ENCODE peak calls at places on chromosomes 6 and 20, in five cellular contexts. One of them, this sample, is unnamed.
A peak's percentile ranks its signal among the peaks of the same experiment; 100 is the strongest.

GRCh38 chr6:149248688-149249369 is 68.7 kb upstream of the TAB2 start:
- DNase-seq in cardiac muscle cell: peak; percentile 33
- DNase-seq in endothelial cell: no peak
- DNase-seq in WTC11: no peak
- DNase-seq in neural crest cell: no peak
- DNase-seq in this sample: no peak

GRCh38 chr20:10611357-10611756 is 62.4 kb downstream of the JAG1 start:
- DNase-seq in cardiac muscle cell: peak; percentile 54
- DNase-seq in endothelial cell: peak; percentile 63
- DNase-seq in WTC11: peak; percentile 78
- DNase-seq in neural crest cell: no peak
- DNase-seq in this sample: peak; percentile 31

GRCh38 chr6:38776515-38776914 is 61.4 kb downstream of the DNAH8 start:
- DNase-seq in cardiac muscle cell: no peak
- DNase-seq in endothelial cell: no peak
- DNase-seq in WTC11: no peak
- DNase-seq in neural crest cell: no peak
- DNase-seq in this sample: no peak

GRCh38 chr6:81487489-81487888 is 265.0 kb downstream of the TENT5A start:
- DNase-seq in cardiac muscle cell: no peak
- DNase-seq in endothelial cell: no peak
- DNase-seq in WTC11: peak; percentile 11
- DNase-seq in neural crest cell: no peak
- DNase-seq in this sample: no peak

GRCh38 chr6:135382182-135382628 is 115.3 kb downstream of the AHI1 start:
- DNase-seq in cardiac muscle cell: no peak
- DNase-seq in endothelial cell: no peak
- DNase-seq in WTC11: no peak
- DNase-seq in neural crest cell: no peak
- DNase-seq in this sample: peak; percentile 48

GRCh38 chr6:61867635-61868034 is 418.4 kb downstream of the KHDRBS2 start:
- DNase-seq in cardiac muscle cell: no peak
- DNase-seq in endothelial cell: no peak
- DNase-seq in WTC11: no peak
- DNase-seq in neural crest cell: no peak
- DNase-seq in this sample: no peak

GRCh38 chr6:38604700-38605099 is 35.0 kb downstream of the BTBD9 start:
- DNase-seq in cardiac muscle cell: no peak
- DNase-seq in endothelial cell: no peak
- DNase-seq in WTC11: no peak
- DNase-seq in neural crest cell: no peak
- DNase-seq in this sample: no peak

GRCh38 chr6:154580397-154581135 is 70.1 kb upstream of the CNKSR3 start:
- DNase-seq in cardiac muscle cell: no peak
- DNase-seq in endothelial cell: no peak
- DNase-seq in WTC11: no peak
- DNase-seq in neural crest cell: no peak
- DNase-seq in this sample: no peak

GRCh38 chr20:55079917-55080316 is 604.5 kb downstream of the DOK5 start:
- DNase-seq in cardiac muscle cell: no peak
- DNase-seq in endothelial cell: no peak
- DNase-seq in WTC11: no peak
- DNase-seq in neural crest cell: no peak
- DNase-seq in this sample: no peak

GRCh38 chr6:165184192-165184979 is 125.0 kb downstream of the C6orf118 start:
- DNase-seq in cardiac muscle cell: no peak
- DNase-seq in endothelial cell: no peak
- DNase-seq in WTC11: no peak
- DNase-seq in neural crest cell: no peak
- DNase-seq in this sample: no peak

GRCh38 chr6:1027795-1028569 is 283.9 kb upstream of the FOXQ1 start:
- DNase-seq in cardiac muscle cell: no peak
- DNase-seq in endothelial cell: no peak
- DNase-seq in WTC11: no peak
- DNase-seq in neural crest cell: no peak
- DNase-seq in this sample: no peak

GRCh38 chr6:1636971-1637871 is 27.5 kb downstream of the FOXC1 start:
- DNase-seq in cardiac muscle cell: no peak
- DNase-seq in endothelial cell: no peak
- DNase-seq in WTC11: no peak
- DNase-seq in neural crest cell: no peak
- DNase-seq in this sample: no peak

GRCh38 chr20:2005359-2005758 is 11.5 kb upstream of the PDYN start:
- DNase-seq in cardiac muscle cell: no peak
- DNase-seq in endothelial cell: no peak
- DNase-seq in WTC11: no peak
- DNase-seq in neural crest cell: no peak
- DNase-seq in this sample: no peak

GRCh38 chr20:10790013-10790412 is 116.2 kb upstream of the JAG1 start:
- DNase-seq in cardiac muscle cell: no peak
- DNase-seq in endothelial cell: no peak
- DNase-seq in WTC11: no peak
- DNase-seq in neural crest cell: no peak
- DNase-seq in this sample: no peak

GRCh38 chr6:129235167-129236072 is 352.5 kb downstream of the LAMA2 start:
- DNase-seq in cardiac muscle cell: no peak
- DNase-seq in endothelial cell: no peak
- DNase-seq in WTC11: no peak
- DNase-seq in neural crest cell: no peak
- DNase-seq in this sample: no peak

GRCh38 chr6:2876210-2877056 is 26.7 kb downstream of the SERPINB9 start:
- DNase-seq in cardiac muscle cell: peak; percentile 54
- DNase-seq in endothelial cell: peak; percentile 53
- DNase-seq in WTC11: peak; percentile 37
- DNase-seq in neural crest cell: peak; percentile 12
- DNase-seq in this sample: peak; percentile 43

GRCh38 chr6:109612268-109612667 is 78.7 kb downstream of the AK9 start:
- DNase-seq in cardiac muscle cell: peak; percentile 12
- DNase-seq in endothelial cell: no peak
- DNase-seq in WTC11: no peak
- DNase-seq in neural crest cell: no peak
- DNase-seq in this sample: no peak

GRCh38 chr6:133888931-133889556 is at the start of gene TCF21:
- DNase-seq in cardiac muscle cell: no peak
- DNase-seq in endothelial cell: no peak
- DNase-seq in WTC11: peak; percentile 66
- DNase-seq in neural crest cell: no peak
- DNase-seq in this sample: no peak

GRCh38 chr20:44861547-44862006 is 23.9 kb upstream of the YWHAB start:
- DNase-seq in cardiac muscle cell: no peak
- DNase-seq in endothelial cell: no peak
- DNase-seq in WTC11: no peak
- DNase-seq in neural crest cell: no peak
- DNase-seq in this sample: no peak

GRCh38 chr6:53112404-53112803 is 36.2 kb downstream of the GCM1 start:
- DNase-seq in cardiac muscle cell: no peak
- DNase-seq in endothelial cell: no peak
- DNase-seq in WTC11: no peak
- DNase-seq in neural crest cell: no peak
- DNase-seq in this sample: no peak

GRCh38 chr6:168119539-168119938 is 40.5 kb upstream of the FRMD1 start:
- DNase-seq in cardiac muscle cell: no peak
- DNase-seq in endothelial cell: no peak
- DNase-seq in WTC11: no peak
- DNase-seq in neural crest cell: no peak
- DNase-seq in this sample: no peak

GRCh38 chr6:168116975-168117899 is 38.2 kb upstream of the FRMD1 start:
- DNase-seq in cardiac muscle cell: no peak
- DNase-seq in endothelial cell: no peak
- DNase-seq in WTC11: no peak
- DNase-seq in neural crest cell: no peak
- DNase-seq in this sample: no peak

GRCh38 chr6:168118935-168119334 is 39.9 kb upstream of the FRMD1 start:
- DNase-seq in cardiac muscle cell: no peak
- DNase-seq in endothelial cell: no peak
- DNase-seq in WTC11: no peak
- DNase-seq in neural crest cell: no peak
- DNase-seq in this sample: no peak

GRCh38 chr6:168116446-168116974 is 37.5 kb upstream of the FRMD1 start:
- DNase-seq in cardiac muscle cell: no peak
- DNase-seq in endothelial cell: no peak
- DNase-seq in WTC11: no peak
- DNase-seq in neural crest cell: no peak
- DNase-seq in this sample: no peak

DNA sequence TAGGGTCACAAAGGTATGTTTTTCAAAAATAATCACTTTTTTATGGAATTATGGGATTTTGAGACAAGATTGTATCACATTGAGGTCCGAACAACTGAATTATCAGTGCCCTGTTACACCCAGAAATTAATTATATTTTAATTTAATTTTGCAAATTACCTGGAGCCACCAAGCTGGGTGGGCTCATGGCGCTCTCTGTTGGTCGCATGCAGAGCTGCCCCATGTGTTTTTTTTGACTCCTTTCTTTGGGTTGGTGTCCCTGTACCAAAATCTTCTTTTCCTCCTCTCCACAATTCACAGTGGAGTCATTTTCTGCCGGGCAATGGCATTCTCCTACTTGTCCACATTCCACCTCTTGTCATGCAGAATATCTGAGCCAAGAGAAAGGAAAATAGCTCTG is 38.9 kb upstream of the FRMD1 start:
- DNase-seq in cardiac muscle cell: no peak
- DNase-seq in endothelial cell: no peak
- DNase-seq in WTC11: no peak
- DNase-seq in neural crest cell: no peak
- DNase-seq in this sample: no peak
- TF ChIP-seq CTCF in cardiac muscle cell: peak; percentile 50
- TF ChIP-seq CTCF in endothelial cell: peak; percentile 31
- TF ChIP-seq CTCF in WTC11: no peak
- TF ChIP-seq CTCF in neural crest cell: peak; percentile 46
- TF ChIP-seq CTCF in this sample: no peak

GRCh38 chr6:26501482-26501986 is 1.4 kb downstream of the BTN1A1 start:
- DNase-seq in cardiac muscle cell: peak; percentile 29
- DNase-seq in endothelial cell: peak; percentile 30
- DNase-seq in WTC11: peak; percentile 59
- DNase-seq in neural crest cell: peak; percentile 12
- DNase-seq in this sample: peak; percentile 31

GRCh38 chr6:26497610-26498009 is 2.5 kb upstream of the BTN1A1 start:
- DNase-seq in cardiac muscle cell: no peak
- DNase-seq in endothelial cell: no peak
- DNase-seq in WTC11: no peak
- DNase-seq in neural crest cell: no peak
- DNase-seq in this sample: no peak

GRCh38 chr6:26494117-26494516 is 6.0 kb upstream of the BTN1A1 start:
- DNase-seq in cardiac muscle cell: no peak
- DNase-seq in endothelial cell: no peak
- DNase-seq in WTC11: no peak
- DNase-seq in neural crest cell: no peak
- DNase-seq in this sample: no peak

GRCh38 chr6:26502169-26502568 is 2.1 kb downstream of the BTN1A1 start:
- DNase-seq in cardiac muscle cell: no peak
- DNase-seq in endothelial cell: no peak
- DNase-seq in WTC11: no peak
- DNase-seq in neural crest cell: no peak
- DNase-seq in this sample: no peak

DNA sequence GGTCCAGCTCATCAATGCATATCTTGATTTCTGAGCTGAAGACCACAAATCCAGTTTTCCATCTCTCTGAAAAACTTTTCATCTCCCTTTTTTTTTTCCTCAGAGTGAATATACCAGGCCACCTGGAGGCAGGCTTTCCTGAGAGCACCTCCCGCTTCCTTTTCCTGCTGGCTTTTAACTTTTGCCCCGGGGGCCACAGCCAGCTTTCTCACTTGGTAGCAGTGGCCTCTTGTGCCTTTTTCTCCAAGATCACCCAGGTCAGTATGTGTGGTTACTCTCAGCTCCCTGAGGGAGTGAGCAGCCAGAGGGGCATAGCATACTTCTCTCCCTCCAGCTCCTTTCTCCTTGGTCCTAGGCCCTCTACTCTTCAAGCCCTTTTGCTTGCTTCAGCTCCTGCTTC is at the start of gene BTN1A1:
- DNase-seq in cardiac muscle cell: no peak
- DNase-seq in endothelial cell: no peak
- DNase-seq in WTC11: peak; percentile 20
- DNase-seq in neural crest cell: no peak
- DNase-seq in this sample: no peak
- TF ChIP-seq CTCF in cardiac muscle cell: no peak
- TF ChIP-seq CTCF in endothelial cell: no peak
- TF ChIP-seq CTCF in WTC11: no peak
- TF ChIP-seq CTCF in neural crest cell: no peak
- TF ChIP-seq CTCF in this sample: no peak

DNA sequence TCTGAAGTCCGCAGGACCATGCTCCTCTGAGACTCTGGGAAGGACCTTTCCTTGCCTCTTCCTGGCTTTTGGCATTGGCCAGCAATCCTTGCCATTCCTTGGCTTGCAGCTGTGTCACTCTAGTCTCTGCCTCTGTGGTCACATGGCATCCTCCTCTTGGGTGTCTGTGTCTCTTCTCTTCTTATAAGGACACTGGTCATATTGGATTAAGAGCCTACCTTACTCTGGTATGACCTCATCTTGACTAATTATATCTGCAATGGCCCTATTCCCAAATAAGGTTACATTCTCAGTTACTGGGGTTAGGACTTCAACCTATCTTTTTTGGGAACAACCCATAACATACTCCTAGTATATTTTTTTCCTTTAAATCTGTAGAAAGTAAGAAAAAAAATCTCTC is 49.9 kb upstream of the GTSF1L start:
- DNase-seq in cardiac muscle cell: no peak
- DNase-seq in endothelial cell: no peak
- DNase-seq in WTC11: no peak
- DNase-seq in neural crest cell: no peak
- DNase-seq in this sample: no peak
- TF ChIP-seq CTCF in cardiac muscle cell: no peak
- TF ChIP-seq CTCF in endothelial cell: no peak
- TF ChIP-seq CTCF in WTC11: no peak
- TF ChIP-seq CTCF in neural crest cell: no peak
- TF ChIP-seq CTCF in this sample: no peak

GRCh38 chr6:27970444-27970843 is 13.4 kb downstream of the OR2B6 start:
- DNase-seq in cardiac muscle cell: no peak
- DNase-seq in endothelial cell: no peak
- DNase-seq in WTC11: no peak
- DNase-seq in neural crest cell: no peak
- DNase-seq in this sample: no peak
- TF ChIP-seq CTCF in cardiac muscle cell: no peak
- TF ChIP-seq CTCF in endothelial cell: no peak
- TF ChIP-seq CTCF in WTC11: no peak
- TF ChIP-seq CTCF in neural crest cell: no peak
- TF ChIP-seq CTCF in this sample: no peak

GRCh38 chr6:98653171-98653570 is 181.2 kb upstream of the POU3F2 start:
- DNase-seq in cardiac muscle cell: no peak
- DNase-seq in endothelial cell: no peak
- DNase-seq in WTC11: no peak
- DNase-seq in neural crest cell: no peak
- DNase-seq in this sample: no peak

DNA sequence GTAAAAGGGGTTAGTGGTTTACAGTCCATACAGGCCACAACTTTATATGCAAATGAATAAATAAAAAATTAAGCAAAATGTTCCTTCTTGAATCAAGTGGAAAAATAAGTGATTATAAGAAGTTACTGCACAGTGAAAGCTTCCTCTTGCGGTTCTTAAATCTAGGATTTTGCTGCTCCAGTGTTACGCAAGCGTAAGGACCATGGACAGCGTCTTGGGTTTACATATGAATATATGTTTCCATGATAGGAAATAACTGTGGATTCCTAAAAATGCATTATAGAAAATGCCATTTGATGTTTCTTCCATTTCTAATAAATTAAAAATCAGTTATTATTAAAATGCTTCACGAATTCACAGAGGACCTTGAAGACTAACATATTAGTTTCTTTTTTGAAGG is 176.6 kb upstream of the POU3F2 start:
- DNase-seq in cardiac muscle cell: peak; percentile 92
- DNase-seq in endothelial cell: peak; percentile 59
- DNase-seq in WTC11: peak; percentile 50
- DNase-seq in neural crest cell: peak; percentile 57
- DNase-seq in this sample: no peak
- TF ChIP-seq CTCF in cardiac muscle cell: no peak
- TF ChIP-seq CTCF in endothelial cell: no peak
- TF ChIP-seq CTCF in WTC11: no peak
- TF ChIP-seq CTCF in neural crest cell: no peak
- TF ChIP-seq CTCF in this sample: no peak

This sample was measured in GM13977.